ENCODE peak calls at places on chromosomes 6 and 20, in nine cellular contexts. Y is stimulated activated CD4-positive, alpha-beta T cell treated with anti-CD3 and anti-CD28 coated beads, Interleukin-1b, Interleukin-23, amount 100 ng/mL, for 1 hour; I is CD4-positive, alpha-beta T cell; S is cerebellum; J is NCI-H446; A is ascending aorta; D is progenitor cell of endocrine pancreas; K is fibroblast of villous mesenchyme; W is OCI-M1. U is an unnamed sample.

GRCh38 chr20:14581731-14582130 is 244.3 kb upstream of the FLRT3 start:
- DNase-seq in Y (no peak), I (no peak), S (no peak), J (no peak), A (no peak), D (no peak), K (no peak), W (no peak), U (no peak)

GRCh38 chr6:28252507-28252975 is 472 bp upstream of the ZKSCAN4 start:
- DNase-seq in Y (no peak), I (no peak), S (no peak), J (no peak), A (no peak), D (no peak), K (no peak), W (peak; percentile 64), U (no peak)

GRCh38 chr6:141488466-141488865 is 644.3 kb upstream of the GJE1 start:
- DNase-seq in Y (no peak), I (no peak), S (no peak), J (no peak), A (no peak), D (no peak), K (peak; percentile 27), W (peak; percentile 89), U (no peak)

GRCh38 chr20:51338692-51339440 is 203.7 kb downstream of the NFATC2 start:
- DNase-seq in Y (no peak), I (no peak), S (no peak), J (no peak), A (no peak), D (no peak), K (peak; percentile 25), W (peak; percentile 91), U (no peak)

GRCh38 chr6:85628353-85628752 is 14.3 kb downstream of the SYNCRIP start:
- DNase-seq in Y (no peak), I (no peak), S (no peak), J (no peak), A (no peak), D (no peak), K (no peak), W (no peak), U (no peak)

GRCh38 chr6:49506569-49507111 is 6.9 kb downstream of the GLYATL3 start:
- DNase-seq in Y (no peak), I (no peak), S (no peak), J (no peak), A (no peak), D (no peak), K (no peak), W (no peak), U (no peak)

GRCh38 chr6:149286905-149287304 is 30.6 kb upstream of the TAB2 start:
- DNase-seq in Y (no peak), I (no peak), S (no peak), J (no peak), A (no peak), D (no peak), K (no peak), W (peak; percentile 65), U (no peak)

GRCh38 chr6:134077301-134077700 is 24.9 kb upstream of the SLC2A12 start:
- DNase-seq in Y (no peak), I (no peak), S (no peak), J (peak; percentile 6), A (no peak), D (no peak), K (peak; percentile 28), W (peak; percentile 66), U (no peak)

GRCh38 chr6:42720739-42721138 is 1.7 kb downstream of the PRPH2 start:
- DNase-seq in Y (no peak), I (no peak), S (no peak), J (no peak), A (no peak), D (no peak), K (no peak), W (no peak), U (no peak)

GRCh38 chr6:47551670-47552069 is 74.1 kb downstream of the CD2AP start:
- DNase-seq in Y (no peak), I (no peak), S (no peak), J (no peak), A (no peak), D (no peak), K (no peak), W (no peak), U (no peak)

GRCh38 chr20:6008254-6008653 is 45.6 kb downstream of the LRRN4 start:
- DNase-seq in Y (no peak), I (no peak), S (no peak), J (peak; percentile 92), A (peak; percentile 15), D (no peak), K (peak; percentile 96), W (peak; percentile 8), U (peak; percentile 88)

GRCh38 chr6:89680150-89680549 is 41.6 kb upstream of the LYRM2 start:
- DNase-seq in Y (no peak), I (no peak), S (no peak), J (no peak), A (no peak), D (no peak), K (no peak), W (no peak), U (no peak)

GRCh38 chr6:9851006-9851405 is 563.9 kb downstream of the TFAP2A start:
- DNase-seq in Y (no peak), I (no peak), S (no peak), J (no peak), A (no peak), D (no peak), K (no peak), W (no peak), U (no peak)

GRCh38 chr6:79631800-79632172 is 657 bp downstream of the SH3BGRL2 start:
- DNase-seq in Y (no peak), I (no peak), S (peak; percentile 33), J (no peak), A (no peak), D (no peak), K (no peak), W (peak; percentile 50), U (no peak)

GRCh38 chr6:32092760-32093497 is 16.2 kb downstream of the TNXB start:
- DNase-seq in Y (no peak), I (no peak), S (peak; percentile 90), J (peak; percentile 73), A (no peak), D (no peak), K (peak; percentile 94), W (peak; percentile 36), U (peak; percentile 63)

GRCh38 chr6:168721571-168721970 is 280.6 kb downstream of the SMOC2 start:
- DNase-seq in Y (no peak), I (no peak), S (no peak), J (no peak), A (no peak), D (no peak), K (no peak), W (no peak), U (no peak)

GRCh38 chr20:64119681-64120341 is 12.4 kb upstream of the NPBWR2 start:
- DNase-seq in Y (no peak), I (no peak), S (no peak), J (no peak), A (no peak), D (no peak), K (no peak), W (no peak), U (no peak)

GRCh38 chr20:15986690-15987089 is 586.6 kb downstream of the KIF16B start:
- DNase-seq in Y (no peak), I (no peak), S (no peak), J (no peak), A (no peak), D (no peak), K (no peak), W (no peak), U (no peak)